ENCODE peak calls at places on chromosomes 11 and 22, in seven cellular contexts. L is fibroblast of pulmonary artery; I is activated CD4-positive, alpha-beta T cell treated with anti-CD3 and anti-CD28 coated beads for 36 hours; M is stimulated activated CD8-positive, alpha-beta memory T cell treated with anti-CD3 and anti-CD28 coated beads, Interleukin-4, amount 100 ng/mL, for 1 hour; F is tibial artery; H is astrocyte of the spinal cord; G is heart right ventricle. S is an unnamed sample.

GRCh38 chr11:19648321-19648720 is 64.3 kb upstream of the NAV2 start:
- DNase-seq in L (no peak), I (no peak), M (no peak), F (no peak), H (no peak), G (no peak), S (no peak)

GRCh38 chr22:37274380-37274862 is 7.9 kb upstream of the CYTH4 start:
- DNase-seq in L (no peak), I (no peak), M (no peak), F (peak), H (no peak), G (peak), S (no peak)

GRCh38 chr11:62400760-62401159 is 18.1 kb upstream of the SCGB1A1 start:
- DNase-seq in L (peak), I (no peak), M (no peak), F (peak), H (peak), G (peak), S (peak)

GRCh38 chr22:34019190-34019845 is 99.0 kb upstream of the LARGE1 start:
- DNase-seq in L (no peak), I (no peak), M (no peak), F (no peak), H (no peak), G (no peak), S (no peak)

GRCh38 chr11:118002010-118002540 is 15.9 kb downstream of the IL10RA start:
- DNase-seq in L (no peak), I (peak), M (no peak), F (no peak), H (no peak), G (no peak), S (no peak)

GRCh38 chr22:21661991-21662390 is 3.8 kb upstream of the PPIL2 start:
- DNase-seq in L (no peak), I (no peak), M (no peak), F (no peak), H (no peak), G (no peak), S (no peak)

GRCh38 chr22:23204541-23205157 is 24.3 kb downstream of the BCR start:
- DNase-seq in L (no peak), I (no peak), M (no peak), F (no peak), H (no peak), G (peak), S (peak)

GRCh38 chr11:124717786-124718634 is 21.7 kb upstream of the NRGN start:
- DNase-seq in L (peak), I (peak), M (no peak), F (no peak), H (peak), G (peak), S (no peak)

GRCh38 chr11:133968300-133968699 is 11.5 kb upstream of the IGSF9B start:
- DNase-seq in L (no peak), I (no peak), M (no peak), F (no peak), H (no peak), G (no peak), S (no peak)

GRCh38 chr11:47915407-47916137 is 64.8 kb upstream of the PTPRJ start:
- DNase-seq in L (no peak), I (peak), M (no peak), F (no peak), H (no peak), G (peak), S (no peak)

GRCh38 chr11:127789887-127790286 is 789.3 kb upstream of the KIRREL3 start:
- DNase-seq in L (no peak), I (peak), M (no peak), F (no peak), H (no peak), G (no peak), S (no peak)

GRCh38 chr11:78011301-78011700 is 11.8 kb downstream of the KCTD14 start:
- DNase-seq in L (no peak), I (no peak), M (no peak), F (no peak), H (no peak), G (no peak), S (no peak)

S was measured in uterus.